ENCODE peak calls at places on chromosomes 3 and 15, in ten cellular contexts. F, Z, T, Q, X, O, R, C, A and L are unnamed samples.
A peak's percentile ranks its signal among the peaks of the same experiment; 100 is the strongest.

GRCh38 chr3:94184781-94185180 is 121.9 kb downstream of the NSUN3 start:
- DNase-seq in F (no peak), Z (no peak), T (no peak), Q (no peak), X (no peak), O (no peak), R (no peak), C (peak; percentile 2), A (no peak), L (peak; percentile 37)

GRCh38 chr3:155739154-155739553 is 5.7 kb downstream of the PLCH1 start:
- DNase-seq in F (no peak), Z (no peak), T (no peak), Q (no peak), X (no peak), O (no peak), R (peak; percentile 41), C (no peak), A (no peak), L (peak; percentile 31)

GRCh38 chr3:151766454-151766853 is 32.7 kb downstream of the AADACL2 start:
- DNase-seq in F (no peak), Z (no peak), T (no peak), Q (no peak), X (no peak), O (no peak), R (no peak), C (peak; percentile 69), A (no peak), L (peak; percentile 61)

GRCh38 chr3:38404286-38404685 is 49.4 kb upstream of the ACVR2B start:
- DNase-seq in F (no peak), Z (no peak), T (no peak), Q (no peak), X (no peak), O (peak; percentile 51), R (peak; percentile 35), C (peak; percentile 72), A (peak; percentile 37), L (peak; percentile 94)

GRCh38 chr3:127629462-127630403 is 748 bp downstream of the PODXL2 start:
- DNase-seq in F (peak; percentile 61), Z (no peak), T (no peak), Q (no peak), X (peak; percentile 49), O (no peak), R (no peak), C (no peak), A (no peak), L (no peak)

GRCh38 chr15:77140220-77140619 is 69.3 kb upstream of the TSPAN3 start:
- DNase-seq in F (no peak), Z (no peak), T (no peak), Q (no peak), X (no peak), O (no peak), R (no peak), C (no peak), A (no peak), L (no peak)

GRCh38 chr3:183768114-183768513 is 57.3 kb downstream of the MAP6D1 start:
- DNase-seq in F (no peak), Z (no peak), T (no peak), Q (no peak), X (no peak), O (no peak), R (no peak), C (no peak), A (no peak), L (no peak)

GRCh38 chr15:100544290-100544945 is 15.7 kb upstream of the CERS3 start:
- DNase-seq in F (no peak), Z (no peak), T (no peak), Q (no peak), X (no peak), O (no peak), R (no peak), C (no peak), A (no peak), L (no peak)

DNA sequence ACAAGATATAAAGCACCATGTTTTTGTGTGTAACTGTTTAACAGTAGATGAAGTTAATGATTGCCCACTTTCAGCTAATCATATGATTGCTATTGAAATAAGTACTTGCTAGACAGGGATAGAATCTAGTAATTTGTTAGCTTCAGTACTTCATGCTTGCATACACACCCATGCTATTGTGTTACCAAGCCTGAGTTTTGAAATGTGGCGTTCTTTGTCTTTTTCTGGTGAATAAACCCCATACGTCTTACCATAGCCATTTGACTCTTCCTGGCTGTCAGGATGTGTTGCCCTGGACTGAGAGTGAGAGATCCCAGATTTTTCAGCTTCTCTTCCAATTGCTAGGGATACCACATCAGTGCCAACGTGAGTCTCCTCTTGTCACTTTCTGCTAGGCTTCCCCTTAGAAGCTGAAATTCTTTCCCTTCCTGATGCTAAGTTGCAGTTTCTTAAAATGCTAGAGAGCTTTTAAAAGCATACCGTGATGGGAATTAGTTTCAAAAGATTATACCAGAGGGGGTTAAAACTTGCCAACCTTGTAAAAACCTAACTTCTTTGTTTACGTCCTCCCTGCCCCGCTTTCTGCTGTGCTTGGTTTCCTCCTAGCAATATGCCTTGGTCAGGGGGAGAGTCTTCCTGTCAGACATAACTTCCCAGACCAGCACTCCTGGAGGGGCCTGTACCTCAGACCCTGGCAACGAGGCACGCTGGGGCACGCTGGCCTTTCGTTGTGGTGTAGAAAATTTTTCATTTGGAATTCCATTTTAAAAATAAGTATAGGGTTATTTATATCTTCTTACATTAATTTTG is 62.9 kb upstream of the ULK4 start:
- DNase-seq in F (no peak), Z (no peak), T (no peak), Q (no peak), X (no peak), O (no peak), R (no peak), C (peak; percentile 28), A (no peak), L (no peak)
- H3K4me3 ChIP-seq in F (no peak overlapping the region), Z (no peak overlapping the region), T (no peak overlapping the region), Q (no peak overlapping the region), X (peak overlapping the region; percentile 33), O (peak overlapping the region; percentile 46), R (no peak overlapping the region), C (no peak overlapping the region), A (no peak overlapping the region), L (no peak overlapping the region)

GRCh38 chr15:73246411-73246810 is 122.3 kb downstream of the HCN4 start:
- DNase-seq in F (no peak), Z (no peak), T (no peak), Q (no peak), X (no peak), O (no peak), R (no peak), C (no peak), A (no peak), L (no peak)

GRCh38 chr15:73240864-73241499 is 127.8 kb downstream of the HCN4 start:
- DNase-seq in F (no peak), Z (no peak), T (peak; percentile 43), Q (no peak), X (peak; percentile 80), O (peak; percentile 18), R (peak; percentile 77), C (peak; percentile 79), A (peak; percentile 73), L (peak; percentile 82)

GRCh38 chr15:73246898-73247297 is 121.9 kb downstream of the HCN4 start:
- DNase-seq in F (no peak), Z (no peak), T (no peak), Q (no peak), X (no peak), O (no peak), R (no peak), C (no peak), A (no peak), L (no peak)

GRCh38 chr15:73239564-73240208 is 129.1 kb downstream of the HCN4 start:
- DNase-seq in F (no peak), Z (no peak), T (no peak), Q (no peak), X (no peak), O (no peak), R (no peak), C (peak; percentile 21), A (no peak), L (peak; percentile 29)

GRCh38 chr15:73244333-73244732 is 124.4 kb downstream of the HCN4 start:
- DNase-seq in F (no peak), Z (no peak), T (no peak), Q (no peak), X (peak; percentile 31), O (no peak), R (peak; percentile 42), C (no peak), A (no peak), L (peak; percentile 16)
- TF ChIP-seq CTCF in F (peak; percentile 2), Z (no peak), T (peak; percentile 13), Q (peak; percentile 54), X (peak; percentile 50), O (peak; percentile 14), R (peak; percentile 45), C (peak; percentile 23), A (no peak), L (peak; percentile 44)

GRCh38 chr3:53801319-53801718 is 44.9 kb downstream of the CHDH start:
- DNase-seq in F (no peak), Z (peak; percentile 34), T (no peak), Q (no peak), X (no peak), O (no peak), R (no peak), C (no peak), A (no peak), L (no peak)

GRCh38 chr3:53799338-53799865 is 46.8 kb downstream of the CHDH start:
- DNase-seq in F (no peak), Z (no peak), T (no peak), Q (no peak), X (no peak), O (no peak), R (no peak), C (no peak), A (no peak), L (no peak)

GRCh38 chr3:53798144-53798543 is 48.1 kb downstream of the CHDH start:
- DNase-seq in F (no peak), Z (no peak), T (no peak), Q (no peak), X (no peak), O (no peak), R (no peak), C (no peak), A (no peak), L (no peak)

GRCh38 chr3:53800507-53800906 is 45.7 kb downstream of the CHDH start:
- DNase-seq in F (no peak), Z (no peak), T (no peak), Q (no peak), X (no peak), O (no peak), R (no peak), C (no peak), A (no peak), L (no peak)

DNA sequence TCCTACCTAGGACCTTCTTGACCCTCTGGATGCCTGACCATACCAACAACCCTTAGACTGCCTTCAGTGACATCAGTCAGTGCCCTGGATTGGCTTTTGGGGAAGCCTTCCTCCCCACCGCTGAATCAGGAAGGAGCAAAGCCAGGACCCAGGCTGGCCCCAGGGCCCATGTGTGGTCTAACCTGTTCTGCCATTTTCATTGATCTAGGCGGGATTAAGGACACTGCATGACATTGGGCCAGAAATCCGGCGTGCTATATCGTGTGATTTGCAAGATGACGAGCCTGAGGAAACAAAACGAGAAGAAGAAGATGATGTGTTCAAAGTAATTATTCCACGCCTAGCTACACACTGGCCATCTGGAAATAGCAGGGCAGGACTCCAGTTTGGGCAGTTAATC is 46.2 kb downstream of the CHDH start:
- DNase-seq in F (no peak), Z (no peak), T (no peak), Q (no peak), X (no peak), O (no peak), R (no peak), C (no peak), A (no peak), L (no peak)
- H3K4me3 ChIP-seq in F (no peak overlapping the region), Z (no peak overlapping the region), T (no peak overlapping the region), Q (no peak overlapping the region), X (no peak overlapping the region), O (no peak overlapping the region), R (no peak overlapping the region), C (no peak overlapping the region), A (no peak overlapping the region), L (no peak overlapping the region)

GRCh38 chr3:177904661-177905060 is 631.6 kb upstream of the KCNMB2 start:
- DNase-seq in F (no peak), Z (no peak), T (no peak), Q (no peak), X (no peak), O (no peak), R (no peak), C (peak; percentile 29), A (no peak), L (peak; percentile 53)

GRCh38 chr3:177905173-177905894 is 630.9 kb upstream of the KCNMB2 start:
- DNase-seq in F (no peak), Z (no peak), T (peak; percentile 82), Q (no peak), X (no peak), O (no peak), R (no peak), C (peak; percentile 89), A (no peak), L (peak; percentile 95)

GRCh38 chr3:177906573-177907229 is 629.5 kb upstream of the KCNMB2 start:
- DNase-seq in F (no peak), Z (no peak), T (no peak), Q (no peak), X (no peak), O (no peak), R (no peak), C (no peak), A (no peak), L (peak; percentile 48)

GRCh38 chr3:177905895-177906511 is 630.2 kb upstream of the KCNMB2 start:
- DNase-seq in F (no peak), Z (no peak), T (peak; percentile 63), Q (no peak), X (no peak), O (no peak), R (no peak), C (peak; percentile 86), A (no peak), L (peak; percentile 94)
- TF ChIP-seq CTCF in F (no peak), Z (peak; percentile 25), T (peak; percentile 43), Q (no peak), X (no peak), O (peak; percentile 15), R (no peak), C (peak; percentile 39), A (no peak), L (peak; percentile 36)